ENCODE peak calls at places on chromosome 15, in four cellular contexts. Y is caudate nucleus, F is left ventricle myocardium inferior, B is HL-60. V is an unnamed sample.

GRCh38 chr15:74584204-74584603 is 31.4 kb upstream of the CLK3 start:
- DNase-seq in Y (no peak), F (no peak), B (no peak), V (no peak)

GRCh38 chr15:56869573-56869972 is 48.9 kb upstream of the TCF12 start:
- DNase-seq in Y (peak; percentile 35), F (peak; percentile 37), B (peak; percentile 20), V (peak; percentile 1)

GRCh38 chr15:39283531-39283930 is 297.3 kb upstream of the THBS1 start:
- DNase-seq in Y (no peak), F (no peak), B (no peak), V (no peak)

GRCh38 chr15:78177447-78177873 is 28.3 kb downstream of the IDH3A start:
- DNase-seq in Y (peak; percentile 26), F (peak; percentile 44), B (no peak), V (peak; percentile 21)

GRCh38 chr15:64921711-64922110 is 10.0 kb downstream of the ANKDD1A start:
- DNase-seq in Y (no peak), F (no peak), B (no peak), V (no peak)

GRCh38 chr15:31569836-31570235 is 243.2 kb downstream of the KLF13 start:
- DNase-seq in Y (no peak), F (no peak), B (no peak), V (no peak)

GRCh38 chr15:65006876-65007275 is 17.2 kb upstream of the SPG21 start:
- DNase-seq in Y (no peak), F (no peak), B (no peak), V (no peak)

GRCh38 chr15:28876845-28877185 is 9.0 kb upstream of the APBA2 start:
- DNase-seq in Y (no peak), F (no peak), B (no peak), V (no peak)

GRCh38 chr15:70788114-70789049 is 25.0 kb upstream of the UACA start:
- DNase-seq in Y (no peak), F (no peak), B (no peak), V (no peak)

GRCh38 chr15:38647683-38648082 is 83.1 kb upstream of the RASGRP1 start:
- DNase-seq in Y (no peak), F (no peak), B (no peak), V (no peak)

GRCh38 chr15:40770147-40770721 is 454 bp downstream of the C15orf62 start:
- DNase-seq in Y (no peak), F (no peak), B (no peak), V (no peak)

GRCh38 chr15:38073278-38073930 is 139.0 kb downstream of the TMCO5A start:
- DNase-seq in Y (no peak), F (no peak), B (no peak), V (no peak)

GRCh38 chr15:68935400-68935937 is 5.1 kb downstream of the SPESP1 start:
- DNase-seq in Y (no peak), F (no peak), B (no peak), V (no peak)

GRCh38 chr15:66004618-66005262 is 135.4 kb downstream of the RAB11A start:
- DNase-seq in Y (no peak), F (no peak), B (no peak), V (no peak)

GRCh38 chr15:69668049-69668705 is 215.6 kb downstream of the RPLP1 start:
- DNase-seq in Y (no peak), F (no peak), B (peak; percentile 26), V (no peak)

DNA sequence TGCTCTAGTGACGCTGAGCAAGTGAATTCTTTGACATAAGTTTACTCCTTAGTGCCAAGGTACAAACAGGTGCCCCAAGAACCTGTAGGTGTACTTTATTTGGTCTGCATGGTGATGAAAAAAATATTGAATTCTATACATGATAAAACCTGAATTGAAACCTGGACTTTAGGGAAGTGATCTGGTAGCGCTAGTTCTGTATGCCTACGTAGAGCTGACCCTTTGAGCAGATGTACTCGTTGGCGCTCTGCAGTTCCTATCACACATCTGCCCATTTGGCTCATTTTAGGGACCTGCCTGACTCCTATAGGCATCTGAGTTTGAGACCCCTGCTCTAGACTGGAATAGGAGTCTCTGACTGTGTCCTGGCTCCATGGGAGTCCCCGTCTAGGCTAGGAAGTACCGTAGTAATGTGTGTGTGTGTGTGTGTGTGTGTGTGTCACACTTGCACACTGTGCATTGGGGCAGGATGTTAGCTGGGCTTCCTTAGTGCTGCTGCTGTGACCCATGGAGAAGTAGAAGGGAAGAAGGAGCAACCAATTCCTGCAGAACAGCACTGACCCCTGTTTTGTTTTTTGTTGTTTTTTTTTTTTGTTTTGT is 21.2 kb downstream of the STARD5 start:
- DNase-seq in Y (no peak), F (no peak), B (no peak), V (no peak)
- H3K27ac ChIP-seq in Y (peak overlapping the region; percentile 49), F (peak overlapping the region; percentile 30), B (no peak overlapping the region), V (no peak overlapping the region)

DNA sequence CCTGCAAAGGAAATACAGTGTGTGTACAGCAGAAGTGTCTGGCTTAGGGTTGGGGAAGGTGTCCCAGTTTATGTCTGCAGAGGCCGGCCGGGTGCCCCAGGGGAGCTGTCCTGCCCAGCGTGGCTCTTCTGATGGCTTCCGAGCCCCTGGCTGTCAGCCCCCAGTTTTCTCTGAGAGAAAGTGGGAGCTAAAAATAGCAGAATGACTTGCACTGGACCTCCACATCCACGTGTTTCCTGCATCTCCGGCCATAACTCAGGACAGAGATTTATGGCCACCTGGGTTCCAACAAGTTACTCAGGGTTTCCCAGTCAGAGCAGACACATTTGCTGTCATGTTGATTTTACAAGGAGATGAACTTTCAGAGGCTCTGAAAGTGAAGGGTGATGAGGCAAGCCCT is 192.0 kb downstream of the ATP10A start:
- DNase-seq in Y (no peak), F (no peak), B (no peak), V (no peak)
- H3K27ac ChIP-seq in Y (peak overlapping the region; percentile 63), F (peak overlapping the region; percentile 79), B (no peak overlapping the region), V (no peak overlapping the region)

GRCh38 chr15:49083471-49084284 is 37.4 kb upstream of the SECISBP2L start:
- DNase-seq in Y (no peak), F (no peak), B (no peak), V (no peak)
- H3K27ac ChIP-seq in Y (no peak overlapping the region), F (no peak overlapping the region), B (no peak overlapping the region), V (peak overlapping the region; percentile 8)

GRCh38 chr15:58926823-58927222 is 6.7 kb downstream of the SLTM start:
- DNase-seq in Y (no peak), F (no peak), B (no peak), V (no peak)

GRCh38 chr15:58923696-58924300 is 9.7 kb downstream of the SLTM start:
- DNase-seq in Y (no peak), F (no peak), B (no peak), V (no peak)

GRCh38 chr15:58921267-58921666 is 12.2 kb downstream of the SLTM start:
- DNase-seq in Y (no peak), F (no peak), B (no peak), V (no peak)

GRCh38 chr15:58924326-58924725 is 9.2 kb downstream of the SLTM start:
- DNase-seq in Y (no peak), F (no peak), B (no peak), V (no peak)

DNA sequence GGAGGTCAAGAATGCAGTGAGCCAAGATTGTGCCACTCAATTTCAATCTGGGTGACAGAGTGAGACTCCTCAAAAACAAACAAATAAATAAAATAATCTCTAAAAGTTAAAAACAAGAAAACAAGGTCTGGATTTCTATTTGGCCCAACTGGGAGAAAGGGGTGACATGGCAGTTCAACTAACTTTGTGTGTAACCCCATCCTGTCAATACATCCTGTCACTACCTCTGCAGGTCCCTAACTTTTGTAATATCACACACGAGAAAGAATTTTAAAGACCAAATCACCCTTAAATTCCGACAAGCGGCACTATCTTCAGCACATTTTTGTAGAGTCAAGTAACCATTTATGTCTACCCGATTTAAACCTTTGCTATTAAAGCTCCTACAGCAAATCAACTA is 10.2 kb downstream of the SLTM start:
- DNase-seq in Y (no peak), F (no peak), B (no peak), V (no peak)
- H3K27ac ChIP-seq in Y (no peak overlapping the region), F (no peak overlapping the region), B (no peak overlapping the region), V (no peak overlapping the region)